ENCODE peak calls at places on chromosomes 3 and 15, in six cellular contexts. N is transverse colon, Z is A549, G is IMR-90, C is sigmoid colon, V is adrenal gland. H is an unnamed sample.

GRCh38 chr15:99450896-99451358 is 114.9 kb upstream of the MEF2A start:
- DNase-seq in Z (no peak), C (peak), V (peak), N (peak), G (no peak), H (no peak)

GRCh38 chr3:115562636-115563267 is 60.6 kb upstream of the GAP43 start:
- DNase-seq in V (no peak), C (no peak), Z (no peak), G (no peak), N (no peak), H (no peak)

GRCh38 chr15:68183886-68184285 is 21.2 kb downstream of the CALML4 start:
- DNase-seq in G (peak), N (no peak), C (no peak), V (no peak), Z (no peak), H (no peak)

GRCh38 chr15:89814112-89814742 is 425 bp downstream of the ANPEP start:
- DNase-seq in C (no peak), Z (no peak), G (no peak), N (no peak), V (no peak), H (no peak)

GRCh38 chr3:54691230-54691900 is 236.5 kb downstream of the LRTM1 start:
- DNase-seq in V (no peak), Z (no peak), N (no peak), G (peak), C (no peak), H (no peak)

GRCh38 chr15:70632079-70632850 is 131.1 kb downstream of the UACA start:
- DNase-seq in V (no peak), G (peak), C (no peak), N (no peak), Z (no peak), H (no peak)

GRCh38 chr15:77107531-77108355 is 36.8 kb upstream of the TSPAN3 start:
- DNase-seq in Z (peak), V (peak), N (peak), G (peak), C (peak), H (no peak)

GRCh38 chr3:162391301-162391700 is 894.7 kb downstream of the OTOL1 start:
- DNase-seq in Z (peak), G (peak), N (no peak), C (no peak), V (no peak), H (no peak)

GRCh38 chr3:101942356-101942755 is 93.0 kb downstream of the NFKBIZ start:
- DNase-seq in Z (no peak), N (no peak), G (no peak), V (no peak), C (no peak), H (no peak)

GRCh38 chr15:85766007-85766831 is 28.5 kb downstream of the KLHL25 start:
- DNase-seq in N (no peak), C (no peak), V (no peak), G (no peak), Z (no peak), H (no peak)

DNA sequence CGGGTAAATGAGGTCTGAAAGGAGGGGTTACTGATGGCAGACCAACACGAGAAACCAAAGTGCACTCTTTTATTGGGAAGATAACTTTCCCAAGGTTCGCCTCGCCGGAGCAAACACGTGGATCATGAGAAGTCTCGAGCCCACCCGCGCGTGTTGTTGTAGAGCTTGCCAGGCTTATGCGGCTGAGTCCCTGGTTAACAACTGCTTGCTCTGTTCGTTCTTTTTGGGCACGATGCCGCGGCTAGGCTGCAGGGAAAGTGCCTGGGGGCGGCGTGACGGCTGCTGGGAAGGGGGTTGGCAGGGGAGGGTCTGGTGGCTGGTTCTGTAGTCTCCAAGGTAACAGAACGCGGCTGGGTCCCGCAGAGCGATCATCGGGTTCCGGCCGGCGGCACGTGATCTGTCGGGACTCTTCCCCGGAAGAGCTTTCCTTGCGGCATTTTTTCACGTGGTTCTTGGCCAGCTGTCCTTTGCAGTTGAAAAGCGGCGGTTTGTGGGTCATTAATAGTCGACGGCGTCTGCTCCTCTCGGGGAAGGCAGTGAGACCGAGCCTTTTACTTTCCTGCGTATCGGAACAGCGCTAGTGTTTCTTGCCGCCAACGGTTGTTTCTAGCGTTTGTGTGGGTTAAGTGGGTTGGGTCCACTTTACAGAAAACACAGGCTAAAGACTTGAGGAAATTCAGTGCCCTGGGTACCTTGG is 1.5 kb downstream of the MGA start:
- DNase-seq in N (peak), G (peak), C (peak), Z (peak), V (peak), H (peak)
- TF ChIP-seq POLR2A in N (no peak), G (no peak), C (no peak), Z (no peak), V (peak), H (peak)

GRCh38 chr3:173007079-173007723 is 133.8 kb downstream of the SPATA16 start:
- DNase-seq in N (no peak), V (no peak), G (no peak), Z (no peak), C (no peak), H (no peak)
- TF ChIP-seq POLR2A in N (no peak), V (no peak), G (no peak), Z (no peak), C (no peak), H (no peak)

DNA sequence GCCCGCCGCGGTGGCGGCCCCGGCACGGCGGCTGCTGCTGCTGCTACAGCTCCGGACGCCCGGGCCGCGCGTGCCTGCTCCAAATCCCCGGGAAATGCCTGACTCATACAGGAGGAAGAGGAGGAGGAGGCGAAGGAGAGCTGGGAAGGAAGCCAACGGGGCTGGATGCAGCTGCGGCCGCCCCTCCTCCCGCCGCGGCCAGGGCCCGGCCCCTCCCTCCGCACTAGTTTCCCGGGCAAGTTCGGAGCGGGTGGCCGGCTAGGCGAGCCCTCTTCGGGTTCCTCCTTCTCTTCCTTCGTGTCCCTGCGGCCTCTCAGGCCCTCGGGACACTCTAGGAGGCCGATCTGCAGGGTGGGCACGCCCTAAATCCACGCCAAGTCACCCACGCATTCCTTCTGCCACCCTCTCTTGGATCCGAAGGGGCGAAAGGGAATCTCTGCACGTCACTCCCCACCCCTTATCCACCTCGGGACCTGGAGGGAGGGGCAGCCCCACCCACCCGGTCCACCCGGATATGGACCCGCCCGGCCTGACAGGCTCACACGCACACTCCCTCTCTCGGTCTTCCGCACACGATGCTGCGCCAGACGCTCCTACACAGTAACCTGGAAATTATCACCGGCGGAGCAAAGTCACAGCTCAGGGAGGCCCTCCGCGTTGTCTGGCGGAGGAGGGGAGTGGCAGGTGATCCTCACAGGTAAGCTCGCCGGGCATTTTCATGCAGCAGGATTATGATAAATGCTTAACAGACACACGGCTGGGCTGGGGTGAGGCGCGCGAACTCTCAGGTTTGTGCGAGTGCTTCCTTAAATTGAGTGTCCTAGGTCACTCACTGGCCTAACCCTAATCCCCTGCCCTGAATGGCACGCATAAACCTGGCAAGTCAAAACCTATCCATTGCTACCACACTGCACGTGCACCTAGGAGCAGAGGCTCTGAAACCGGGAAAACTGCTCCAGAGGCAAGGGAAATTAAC is at the start of the genes OSBPL10 and ZNF860:
- DNase-seq in G (peak), V (peak), Z (peak), N (peak), C (peak), H (no peak)
- TF ChIP-seq POLR2A in G (peak), V (peak), Z (peak), N (peak), C (no peak), H (no peak)

GRCh38 chr15:51982013-51982769 is 10.6 kb upstream of the LEO1 start:
- DNase-seq in G (peak), Z (peak), V (peak), C (no peak), N (no peak), H (peak)
- TF ChIP-seq POLR2A in G (peak), Z (no peak), V (no peak), C (no peak), N (no peak), H (peak)

DNA sequence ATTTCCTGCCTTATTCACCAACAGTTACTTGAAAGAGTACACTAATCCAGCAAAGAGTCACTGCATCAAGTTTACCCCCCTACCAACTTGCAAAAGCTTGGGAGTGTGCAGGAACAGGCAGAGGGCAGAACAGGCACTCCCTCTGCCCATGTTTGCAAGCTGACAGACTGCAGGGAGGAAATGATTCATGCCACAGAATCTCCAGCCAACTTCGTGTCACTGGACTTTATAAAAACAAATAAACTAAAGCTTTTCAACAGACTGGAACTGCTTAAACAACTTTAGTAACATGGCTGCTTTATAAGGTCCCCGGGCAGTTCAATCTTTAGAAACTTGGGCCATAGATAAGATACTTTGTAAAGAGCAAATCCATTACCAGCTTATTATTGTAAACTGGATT is 129.5 kb downstream of the THRB start:
- DNase-seq in G (peak), Z (peak), V (peak), N (peak), C (no peak), H (no peak)
- TF ChIP-seq POLR2A in G (no peak), Z (no peak), V (no peak), N (no peak), C (no peak), H (no peak)

GRCh38 chr3:42214064-42214463 is 51.9 kb downstream of the CCK start:
- DNase-seq in Z (no peak), C (no peak), G (no peak), N (no peak), V (no peak), H (no peak)
- TF ChIP-seq POLR2A in Z (no peak), C (no peak), G (no peak), N (no peak), V (no peak), H (no peak)